ENCODE peak calls at places on chromosomes 1 and 21, in eight cellular contexts. I is progenitor cell of endocrine pancreas, O is lower lobe of right lung, Z is fibroblast of pulmonary artery, M is cardiac fibroblast, R is PC-3, X is kidney, B is natural killer cell. E is an unnamed sample.

GRCh38 chr1:236301958-236302335 is 20.2 kb upstream of the ERO1B start:
- DNase-seq in I (no peak), O (no peak), Z (no peak), M (no peak), R (no peak), X (no peak), B (no peak), E (no peak)

GRCh38 chr1:159444507-159444906 is 5.0 kb downstream of the OR10J1 start:
- DNase-seq in I (no peak), O (no peak), Z (no peak), M (no peak), R (no peak), X (no peak), B (no peak), E (no peak)

GRCh38 chr1:204920511-204920910 is 49.8 kb downstream of the NFASC start:
- DNase-seq in I (no peak), O (no peak), Z (no peak), M (no peak), R (no peak), X (no peak), B (no peak), E (no peak)

GRCh38 chr1:89198500-89199072 is at the start of gene GBP4:
- DNase-seq in I (no peak), O (peak), Z (peak), M (peak), R (peak), X (peak), B (peak), E (peak)

GRCh38 chr1:165560834-165561233 is 17.0 kb downstream of the LRRC52 start:
- DNase-seq in I (no peak), O (no peak), Z (no peak), M (peak), R (no peak), X (no peak), B (no peak), E (no peak)

GRCh38 chr1:100347009-100347966 is 5.0 kb upstream of the CDC14A start:
- DNase-seq in I (no peak), O (no peak), Z (peak), M (peak), R (no peak), X (no peak), B (no peak), E (no peak)

GRCh38 chr1:213519098-213519497 is 468.1 kb downstream of the RPS6KC1 start:
- DNase-seq in I (no peak), O (no peak), Z (no peak), M (no peak), R (no peak), X (no peak), B (no peak), E (no peak)

GRCh38 chr1:205804605-205805004 is 8.4 kb downstream of the SLC41A1 start:
- DNase-seq in I (no peak), O (no peak), Z (no peak), M (no peak), R (no peak), X (no peak), B (no peak), E (no peak)

GRCh38 chr1:30609336-30610280 is 113.8 kb downstream of the MATN1 start:
- DNase-seq in I (no peak), O (no peak), Z (no peak), M (no peak), R (no peak), X (no peak), B (no peak), E (no peak)

GRCh38 chr1:240413732-240414131 is 198.2 kb downstream of the GREM2 start:
- DNase-seq in I (no peak), O (no peak), Z (peak), M (peak), R (no peak), X (no peak), B (no peak), E (no peak)

GRCh38 chr1:91783423-91784162 is 102.4 kb downstream of the TGFBR3 start:
- DNase-seq in I (no peak), O (no peak), Z (peak), M (peak), R (no peak), X (no peak), B (no peak), E (no peak)

GRCh38 chr1:36570016-36570415 is 87.3 kb upstream of the CSF3R start:
- DNase-seq in I (no peak), O (peak), Z (no peak), M (no peak), R (no peak), X (no peak), B (no peak), E (no peak)

GRCh38 chr1:182739545-182739944 is 50.0 kb upstream of the NPL start:
- DNase-seq in I (peak), O (no peak), Z (peak), M (peak), R (no peak), X (no peak), B (no peak), E (no peak)

GRCh38 chr21:41142051-41142795 is 25.7 kb upstream of the BACE2 start:
- DNase-seq in I (no peak), O (no peak), Z (peak), M (peak), R (peak), X (no peak), B (no peak), E (no peak)

GRCh38 chr1:223726380-223727001 is 14.2 kb downstream of the CAPN2 start:
- DNase-seq in I (no peak), O (peak), Z (peak), M (peak), R (peak), X (peak), B (peak), E (peak)

GRCh38 chr1:205783904-205784303 is 8.6 kb upstream of the RAB29 start:
- DNase-seq in I (no peak), O (no peak), Z (peak), M (peak), R (no peak), X (peak), B (no peak), E (no peak)

GRCh38 chr1:47521034-47521871 is 83.4 kb downstream of the FOXD2 start:
- DNase-seq in I (no peak), O (no peak), Z (no peak), M (no peak), R (no peak), X (no peak), B (no peak), E (no peak)

GRCh38 chr1:21284206-21285137 is 5.8 kb downstream of the ECE1 start:
- DNase-seq in I (no peak), O (no peak), Z (no peak), M (no peak), R (no peak), X (no peak), B (no peak), E (no peak)

GRCh38 chr21:34073749-34074282 is 438 bp downstream of the MRPS6 start:
- DNase-seq in I (peak), O (peak), Z (peak), M (peak), R (peak), X (peak), B (peak), E (peak)

GRCh38 chr1:110778821-110779220 is 94.1 kb upstream of the CD53 start:
- DNase-seq in I (no peak), O (no peak), Z (no peak), M (no peak), R (no peak), X (no peak), B (no peak), E (no peak)

GRCh38 chr1:169348356-169349036 is 19.1 kb downstream of the NME7 start:
- DNase-seq in I (peak), O (no peak), Z (peak), M (peak), R (peak), X (no peak), B (no peak), E (peak)

GRCh38 chr1:169546087-169546995 is 39.9 kb downstream of the F5 start:
- DNase-seq in I (peak), O (no peak), Z (peak), M (peak), R (peak), X (no peak), B (no peak), E (peak)

GRCh38 chr1:167416506-167416905 is 101.8 kb downstream of the CD247 start:
- DNase-seq in I (no peak), O (peak), Z (no peak), M (no peak), R (no peak), X (no peak), B (no peak), E (no peak)

GRCh38 chr1:61641578-61642336 is 83.2 kb downstream of the TM2D1 start:
- DNase-seq in I (peak), O (peak), Z (peak), M (peak), R (peak), X (peak), B (peak), E (peak)

GRCh38 chr1:74467786-74468377 is 44.5 kb downstream of the LRRC53 start:
- DNase-seq in I (no peak), O (no peak), Z (peak), M (peak), R (peak), X (no peak), B (no peak), E (no peak)

GRCh38 chr1:227445746-227446145 is 117.6 kb upstream of the ZNF678 start:
- DNase-seq in I (no peak), O (no peak), Z (no peak), M (no peak), R (no peak), X (no peak), B (no peak), E (no peak)

GRCh38 chr1:176604461-176604860 is 141.5 kb downstream of the PAPPA2 start:
- DNase-seq in I (no peak), O (no peak), Z (no peak), M (no peak), R (no peak), X (no peak), B (no peak), E (no peak)

GRCh38 chr1:27099154-27099903 is 55.6 kb downstream of the SLC9A1 start:
- DNase-seq in I (no peak), O (peak), Z (peak), M (peak), R (peak), X (peak), B (no peak), E (no peak)

GRCh38 chr1:61518670-61519400 is 206.1 kb downstream of the TM2D1 start:
- DNase-seq in I (no peak), O (no peak), Z (no peak), M (no peak), R (no peak), X (no peak), B (no peak), E (no peak)

GRCh38 chr1:247111636-247112478 is 7.7 kb upstream of the ZNF669 start:
- DNase-seq in I (peak), O (peak), Z (peak), M (peak), R (peak), X (peak), B (no peak), E (peak)

GRCh38 chr21:29523646-29524045 is 224.9 kb downstream of the BACH1 start:
- DNase-seq in I (no peak), O (no peak), Z (peak), M (peak), R (no peak), X (no peak), B (no peak), E (no peak)

GRCh38 chr21:35190201-35190701 is 141.1 kb upstream of the RUNX1 start:
- DNase-seq in I (no peak), O (no peak), Z (no peak), M (no peak), R (peak), X (no peak), B (no peak), E (no peak)

GRCh38 chr21:44304041-44304738 is 4.3 kb downstream of the PFKL start:
- DNase-seq in I (no peak), O (no peak), Z (no peak), M (no peak), R (no peak), X (no peak), B (no peak), E (no peak)

GRCh38 chr21:44300262-44300959 is 558 bp downstream of the PFKL start:
- DNase-seq in I (peak), O (peak), Z (peak), M (peak), R (peak), X (peak), B (peak), E (peak)

GRCh38 chr21:44301093-44301492 is 1.2 kb downstream of the PFKL start:
- DNase-seq in I (no peak), O (no peak), Z (no peak), M (no peak), R (no peak), X (no peak), B (no peak), E (no peak)

GRCh38 chr21:44303490-44303981 is 3.7 kb downstream of the PFKL start:
- DNase-seq in I (peak), O (no peak), Z (no peak), M (no peak), R (no peak), X (peak), B (no peak), E (peak)

DNA sequence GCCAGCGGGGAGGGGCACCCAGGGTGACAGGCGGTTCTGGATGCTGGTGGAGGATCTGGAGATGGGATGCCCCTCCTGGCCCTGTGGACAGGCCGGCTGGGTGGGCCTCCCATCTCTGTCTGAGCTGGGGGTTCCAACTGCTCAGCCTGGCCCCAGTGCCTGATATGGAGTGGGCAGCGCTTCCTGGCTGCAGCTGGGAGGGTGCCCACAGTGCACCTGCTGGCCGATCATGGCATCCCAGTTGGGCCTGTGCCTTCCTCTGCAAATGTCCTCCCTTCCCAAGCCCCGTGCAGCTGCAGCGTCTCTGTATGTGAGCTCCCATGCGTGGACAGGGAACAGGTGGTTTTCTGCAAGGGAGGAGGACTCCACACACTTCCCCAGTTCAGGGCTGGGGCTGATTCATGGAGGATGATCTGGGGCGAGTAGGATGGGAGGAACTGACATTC is 2.1 kb downstream of the PFKL start:
- DNase-seq in I (no peak), O (no peak), Z (no peak), M (no peak), R (peak), X (no peak), B (no peak), E (no peak)
- TF ChIP-seq CTCF in I (peak), O (no peak), Z (no peak), M (no peak), R (no peak), X (peak), B (no peak), E (no peak)

DNA sequence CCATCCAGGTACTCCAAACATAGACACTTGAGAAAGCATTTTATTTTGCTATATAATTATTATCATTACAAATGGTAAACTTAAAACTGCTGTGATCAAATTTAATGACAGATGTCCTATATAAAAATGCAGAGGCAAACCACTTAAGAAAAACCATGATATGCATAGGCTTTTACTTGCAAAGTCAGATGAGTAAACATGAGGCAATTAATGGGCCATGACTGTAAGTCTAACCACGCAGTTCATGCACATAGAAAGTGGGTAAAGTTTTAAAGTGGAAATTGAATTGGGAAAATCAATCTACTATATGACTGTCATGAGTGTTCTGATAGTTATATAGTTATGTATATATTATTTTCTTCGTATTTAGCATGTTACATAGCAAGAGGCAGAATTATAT is 219.2 kb downstream of the PTPRC start:
- DNase-seq in I (no peak), O (no peak), Z (no peak), M (no peak), R (peak), X (no peak), B (no peak), E (no peak)
- TF ChIP-seq CTCF in I (no peak), O (no peak), Z (no peak), M (no peak), R (no peak), X (no peak), B (no peak), E (no peak)

GRCh38 chr1:1306070-1306660 is 1.6 kb downstream of the ACAP3 start:
- DNase-seq in I (no peak), O (no peak), Z (no peak), M (peak), R (no peak), X (no peak), B (no peak), E (no peak)

GRCh38 chr1:1306661-1307260 is 969 bp downstream of the ACAP3 start:
- DNase-seq in I (no peak), O (no peak), Z (no peak), M (no peak), R (peak), X (no peak), B (no peak), E (no peak)

GRCh38 chr1:1303736-1304135 is 4.0 kb downstream of the ACAP3 start:
- DNase-seq in I (no peak), O (no peak), Z (no peak), M (no peak), R (no peak), X (no peak), B (no peak), E (no peak)

GRCh38 chr1:1304331-1305299 is 3.1 kb downstream of the ACAP3 start:
- DNase-seq in I (no peak), O (peak), Z (peak), M (peak), R (no peak), X (peak), B (no peak), E (no peak)

GRCh38 chr1:1305300-1306069 is 2.2 kb downstream of the ACAP3 start:
- DNase-seq in I (no peak), O (peak), Z (peak), M (peak), R (peak), X (peak), B (peak), E (peak)
- TF ChIP-seq CTCF in I (no peak), O (no peak), Z (no peak), M (no peak), R (peak), X (peak), B (no peak), E (no peak)

DNA sequence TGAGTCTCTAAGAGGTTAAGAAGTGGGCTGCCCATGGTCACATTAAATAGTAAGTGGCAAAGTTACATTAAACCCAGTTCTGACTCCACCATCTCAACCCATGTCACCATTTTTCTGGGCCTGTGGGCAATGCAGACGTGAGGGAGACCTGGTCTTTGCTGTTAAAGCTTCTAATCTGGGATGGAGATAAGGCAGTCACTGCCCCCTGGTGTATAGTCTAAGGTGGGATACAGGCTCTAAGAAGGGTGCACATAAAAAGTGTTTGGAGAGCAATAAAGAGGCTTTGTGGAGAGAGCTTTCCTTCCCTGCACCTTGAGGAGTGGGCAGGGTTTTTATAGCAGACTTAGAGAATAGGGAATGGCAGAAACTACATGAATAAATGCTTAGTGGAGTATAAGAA is 141.3 kb downstream of the ROR1 start:
- DNase-seq in I (no peak), O (no peak), Z (peak), M (no peak), R (peak), X (no peak), B (no peak), E (no peak)
- TF ChIP-seq CTCF in I (no peak), O (no peak), Z (peak), M (peak), R (peak), X (no peak), B (no peak), E (no peak)

GRCh38 chr1:116724765-116725375 is 29.4 kb upstream of the CD2 start:
- DNase-seq in I (peak), O (no peak), Z (peak), M (peak), R (peak), X (no peak), B (peak), E (peak)
- TF ChIP-seq CTCF in I (peak), O (peak), Z (peak), M (peak), R (peak), X (peak), B (peak), E (peak)

GRCh38 chr1:32470431-32470830 is 5.6 kb downstream of the ZBTB8B start:
- DNase-seq in I (no peak), O (no peak), Z (no peak), M (peak), R (no peak), X (no peak), B (no peak), E (no peak)

GRCh38 chr1:32468791-32469190 is 3.9 kb downstream of the ZBTB8B start:
- DNase-seq in I (no peak), O (no peak), Z (no peak), M (no peak), R (no peak), X (no peak), B (no peak), E (no peak)

GRCh38 chr1:32474954-32475353 is 10.1 kb downstream of the ZBTB8B start:
- DNase-seq in I (no peak), O (no peak), Z (no peak), M (no peak), R (no peak), X (no peak), B (no peak), E (peak)

GRCh38 chr1:32471695-32472362 is 7.0 kb downstream of the ZBTB8B start:
- DNase-seq in I (no peak), O (no peak), Z (no peak), M (no peak), R (no peak), X (no peak), B (no peak), E (no peak)

GRCh38 chr1:32470991-32471694 is 6.3 kb downstream of the ZBTB8B start:
- DNase-seq in I (no peak), O (no peak), Z (no peak), M (peak), R (no peak), X (no peak), B (no peak), E (no peak)
- TF ChIP-seq CTCF in I (peak), O (peak), Z (peak), M (peak), R (no peak), X (no peak), B (no peak), E (no peak)

GRCh38 chr1:206885341-206886060 is 11.7 kb upstream of the IL24 start:
- DNase-seq in I (no peak), O (no peak), Z (peak), M (peak), R (no peak), X (no peak), B (no peak), E (no peak)

GRCh38 chr1:206883160-206883559 is 14.1 kb upstream of the IL24 start:
- DNase-seq in I (no peak), O (no peak), Z (no peak), M (no peak), R (no peak), X (no peak), B (no peak), E (no peak)

GRCh38 chr1:206883876-206884275 is 13.4 kb upstream of the IL24 start:
- DNase-seq in I (no peak), O (no peak), Z (no peak), M (no peak), R (no peak), X (no peak), B (no peak), E (no peak)

GRCh38 chr1:206880310-206880709 is 14.9 kb downstream of the IL20 start:
- DNase-seq in I (no peak), O (no peak), Z (no peak), M (no peak), R (no peak), X (no peak), B (no peak), E (no peak)

GRCh38 chr1:206882555-206882954 is 14.7 kb upstream of the IL24 start:
- DNase-seq in I (no peak), O (no peak), Z (no peak), M (no peak), R (no peak), X (no peak), B (no peak), E (no peak)
- TF ChIP-seq CTCF in I (peak), O (no peak), Z (peak), M (peak), R (peak), X (no peak), B (peak), E (peak)

DNA sequence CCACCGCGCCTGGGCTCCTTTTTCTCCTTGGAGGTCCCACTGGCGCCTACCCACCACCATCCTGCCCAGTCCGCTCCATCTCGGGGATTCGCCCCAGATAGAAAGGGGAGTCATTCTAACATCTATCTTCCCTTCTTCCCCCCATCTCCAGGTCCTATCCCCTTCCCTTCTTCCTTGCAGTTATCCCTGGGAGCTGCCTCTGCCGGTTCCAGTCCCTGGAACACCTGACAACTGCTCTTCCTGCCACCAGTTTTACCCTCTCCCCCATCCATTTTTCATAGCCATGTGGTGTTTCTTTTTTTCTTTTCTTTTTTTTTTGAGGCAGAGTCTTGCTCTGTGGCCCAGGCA is 12.0 kb upstream of the COL16A1 start:
- DNase-seq in I (no peak), O (no peak), Z (no peak), M (no peak), R (no peak), X (no peak), B (no peak), E (no peak)
- TF ChIP-seq CTCF in I (no peak), O (no peak), Z (no peak), M (no peak), R (no peak), X (no peak), B (no peak), E (no peak)

E was measured in Calu3.